ENCODE peak calls at places on chromosomes 4 and X, in four cellular contexts. C is Peyer's patch, I is psoas muscle, S is dorsolateral prefrontal cortex. V is an unnamed sample.

GRCh38 chrX:154308108-154308946 is 12.7 kb downstream of the TKTL1 start:
- DNase-seq in I (peak), S (peak), C (peak), V (no peak)

GRCh38 chr4:10020871-10021676 is at the start of gene SLC2A9:
- DNase-seq in C (peak), I (no peak), S (no peak), V (no peak)

GRCh38 chr4:100098011-100098545 is 92.2 kb downstream of the DDIT4L start:
- DNase-seq in S (no peak), I (no peak), C (no peak), V (no peak)

GRCh38 chr4:48254381-48255072 is 15.1 kb downstream of the TEC start:
- DNase-seq in C (no peak), I (no peak), S (no peak), V (no peak)

GRCh38 chr4:148071009-148071408 is 339.1 kb downstream of the ARHGAP10 start:
- DNase-seq in C (peak), S (no peak), I (no peak), V (no peak)

GRCh38 chr4:59314637-59315036 is 1885.5 kb upstream of the ADGRL3 start:
- DNase-seq in C (no peak), I (no peak), S (no peak), V (no peak)

GRCh38 chrX:136086521-136086920 is 60.8 kb upstream of the FHL1 start:
- DNase-seq in I (no peak), S (no peak), C (no peak), V (no peak)

GRCh38 chr4:8287606-8288280 is 18.2 kb downstream of the HTRA3 start:
- DNase-seq in I (peak), C (no peak), S (no peak), V (no peak)

GRCh38 chr4:24053906-24054305 is 164.1 kb upstream of the PPARGC1A start:
- DNase-seq in I (no peak), C (no peak), S (no peak), V (no peak)

GRCh38 chr4:3851211-3851610 is 85.0 kb downstream of the ADRA2C start:
- DNase-seq in I (no peak), C (no peak), S (no peak), V (no peak)

GRCh38 chr4:22167201-22167600 is 218.6 kb upstream of the KCNIP4 start:
- DNase-seq in C (no peak), I (no peak), S (no peak), V (no peak)

GRCh38 chrX:134676440-134676839 is 18.2 kb upstream of the PLAC1 start:
- DNase-seq in S (no peak), I (no peak), C (no peak), V (no peak)

GRCh38 chrX:2863646-2864045 is 34.9 kb downstream of the GYG2 start:
- DNase-seq in C (no peak), I (no peak), S (no peak), V (no peak)

GRCh38 chr4:5980436-5981155 is 37.6 kb downstream of the C4orf50 start:
- DNase-seq in I (no peak), C (no peak), S (no peak), V (peak)

GRCh38 chrX:15973299-15973698 is 118.7 kb upstream of the AP1S2 start:
- DNase-seq in S (peak), I (no peak), C (no peak), V (no peak)

GRCh38 chr4:7120341-7120740 is 52.5 kb upstream of the GRPEL1 start:
- DNase-seq in I (no peak), S (no peak), C (no peak), V (no peak)

GRCh38 chrX:40550069-40550468 is 30.7 kb upstream of the ATP6AP2 start:
- DNase-seq in S (no peak), C (no peak), I (no peak), V (no peak)

GRCh38 chrX:81174286-81174685 is 27.4 kb downstream of the HMGN5 start:
- DNase-seq in C (no peak), S (no peak), I (no peak), V (no peak)

GRCh38 chrX:25013593-25014365 is 2.0 kb downstream of the ARX start:
- DNase-seq in C (no peak), I (no peak), S (no peak), V (no peak)

GRCh38 chrX:120791013-120791643 is 84.5 kb downstream of the CT47B1 start:
- DNase-seq in S (peak), I (peak), C (peak), V (no peak)

GRCh38 chrX:154819771-154820341 is 14.6 kb upstream of the MPP1 start:
- DNase-seq in S (no peak), C (no peak), I (no peak), V (no peak)

GRCh38 chr4:143307536-143307935 is 29.1 kb upstream of the GAB1 start:
- DNase-seq in I (no peak), S (no peak), C (peak), V (no peak)

GRCh38 chr4:153116101-153116680 is 88.1 kb upstream of the TRIM2 start:
- DNase-seq in I (no peak), S (no peak), C (no peak), V (no peak)

GRCh38 chr4:38462659-38463058 is 201.3 kb upstream of the KLF3 start:
- DNase-seq in I (no peak), S (no peak), C (no peak), V (no peak)

GRCh38 chrX:11655282-11655985 is 10.3 kb downstream of the ARHGAP6 start:
- DNase-seq in S (no peak), I (no peak), C (no peak), V (no peak)

GRCh38 chr4:20624783-20625364 is 75.4 kb upstream of the PACRGL start:
- DNase-seq in S (no peak), C (no peak), I (no peak), V (no peak)

GRCh38 chr4:93414041-93414440 is 414.5 kb upstream of the ATOH1 start:
- DNase-seq in I (no peak), C (no peak), S (no peak), V (no peak)

GRCh38 chr4:25870081-25870480 is 7.3 kb upstream of the SEL1L3 start:
- DNase-seq in S (no peak), C (no peak), I (no peak), V (no peak)

GRCh38 chr4:54065282-54066087 is 1.1 kb upstream of the CHIC2 start:
- DNase-seq in I (no peak), S (no peak), C (no peak), V (no peak)

GRCh38 chr4:177093964-177094363 is 215.7 kb upstream of the NEIL3 start:
- DNase-seq in S (no peak), I (no peak), C (no peak), V (no peak)

GRCh38 chr4:8201341-8201781 is 2.3 kb downstream of the SH3TC1 start:
- DNase-seq in C (peak), I (no peak), S (no peak), V (no peak)

DNA sequence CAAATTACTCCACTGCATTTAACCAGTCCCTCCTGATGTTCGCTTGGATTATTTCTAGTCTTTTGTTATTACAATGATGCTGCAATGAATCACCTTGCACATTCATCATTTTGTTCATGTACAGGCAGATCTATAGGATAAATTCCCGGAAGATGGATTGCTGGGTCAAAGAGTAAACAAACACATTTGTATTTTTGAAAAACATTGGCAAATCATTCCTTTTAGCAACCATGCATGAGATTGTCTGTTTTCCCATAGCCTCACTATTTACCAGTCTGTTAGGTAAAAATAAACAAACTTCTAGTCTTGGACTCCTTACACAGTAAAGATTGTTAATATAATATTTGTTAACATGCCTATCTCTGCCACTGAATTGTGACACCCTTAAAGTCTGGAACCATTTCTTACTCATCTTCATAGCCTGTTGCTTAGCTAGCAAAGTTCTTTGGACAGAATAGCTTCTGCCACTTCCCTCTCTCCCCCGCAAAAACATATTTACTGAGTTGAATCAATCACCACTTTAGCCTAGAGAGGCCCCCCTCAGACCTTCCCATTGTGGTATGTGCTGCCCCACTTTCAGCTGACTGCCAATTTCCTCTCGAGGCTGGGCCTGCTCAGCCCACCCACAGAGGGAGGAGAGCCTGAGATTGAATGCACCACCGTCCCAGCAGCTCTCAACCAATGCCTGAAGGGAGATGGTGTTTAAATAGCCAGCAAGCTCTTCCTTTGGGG is 108.4 kb upstream of the ATXN3L start:
- DNase-seq in I (no peak), S (no peak), C (no peak), V (no peak)
- H3K4me3 ChIP-seq in I (no peak), S (no peak), C (no peak), V (no peak)

GRCh38 chr4:137949746-137950145 is 292.4 kb downstream of the SLC7A11 start:
- DNase-seq in C (no peak), S (no peak), I (no peak), V (no peak)

GRCh38 chr4:137950286-137950685 is 291.9 kb downstream of the SLC7A11 start:
- DNase-seq in C (no peak), I (no peak), S (no peak), V (no peak)

GRCh38 chr4:137952116-137952515 is 290.0 kb downstream of the SLC7A11 start:
- DNase-seq in C (no peak), S (no peak), I (no peak), V (no peak)

DNA sequence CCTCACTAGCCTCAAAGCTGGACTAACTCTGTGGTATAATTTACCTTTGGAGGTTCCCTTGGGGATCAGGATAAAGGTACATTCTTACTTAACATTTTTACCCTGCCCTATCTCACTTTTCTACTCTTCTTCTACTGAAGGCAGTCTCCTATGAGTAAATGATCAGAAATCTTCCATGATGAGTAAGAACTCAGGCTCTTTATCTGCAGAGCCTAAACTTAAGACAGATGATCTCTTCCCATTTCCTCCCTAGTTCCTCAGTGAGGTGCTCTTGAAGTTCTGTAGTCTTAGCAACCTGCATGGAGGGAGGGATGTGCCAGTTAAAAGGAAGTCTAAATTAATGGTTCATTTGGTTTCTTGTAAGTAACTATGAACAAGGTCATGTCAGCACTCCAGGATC is 295.7 kb downstream of the SLC7A11 start:
- DNase-seq in I (no peak), C (no peak), S (no peak), V (no peak)
- H3K27ac ChIP-seq in I (no peak), C (no peak), S (no peak), V (no peak)

DNA sequence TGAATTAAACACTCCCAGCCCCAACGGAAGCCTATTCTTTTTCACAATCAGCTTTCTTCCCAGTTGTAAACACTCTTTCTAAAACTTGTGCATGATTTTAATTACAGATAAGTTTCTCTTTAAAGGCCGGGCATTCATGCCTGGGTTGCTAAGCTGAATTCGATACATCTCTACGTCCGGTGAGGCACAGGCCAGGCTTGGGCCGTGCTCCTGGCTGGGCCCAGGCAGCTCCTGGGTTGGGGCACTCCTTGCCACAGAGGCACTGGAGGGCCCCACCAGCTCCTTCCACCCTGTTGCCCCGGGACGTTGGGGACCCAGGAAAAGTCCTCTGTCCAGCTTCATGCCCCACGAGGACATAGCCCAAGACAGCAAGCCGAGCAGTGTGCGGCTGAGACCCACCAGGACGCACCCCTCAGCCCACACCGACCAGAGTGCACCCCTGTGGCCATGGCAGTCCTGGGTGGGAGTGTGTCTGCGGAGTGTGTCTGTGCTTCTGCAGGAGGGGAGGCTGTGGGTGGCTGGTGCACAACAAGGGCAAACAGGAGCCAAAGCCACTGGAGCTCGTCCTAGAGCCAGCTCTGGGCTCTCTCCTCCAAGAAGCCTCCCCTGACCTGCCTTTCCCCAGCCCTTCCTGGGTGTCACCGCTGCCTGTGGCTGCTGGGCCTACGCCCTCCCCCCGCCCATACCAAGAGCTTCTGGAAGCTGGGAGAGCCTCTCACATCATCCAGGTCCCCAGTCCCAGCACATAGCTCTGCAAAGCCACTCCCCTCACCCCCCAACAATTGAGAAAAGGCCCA is 128.0 kb upstream of the NKX1-1 start:
- DNase-seq in I (peak), C (no peak), S (no peak), V (no peak)
- H3K4me3 ChIP-seq in I (no peak), C (no peak), S (no peak), V (no peak)

DNA sequence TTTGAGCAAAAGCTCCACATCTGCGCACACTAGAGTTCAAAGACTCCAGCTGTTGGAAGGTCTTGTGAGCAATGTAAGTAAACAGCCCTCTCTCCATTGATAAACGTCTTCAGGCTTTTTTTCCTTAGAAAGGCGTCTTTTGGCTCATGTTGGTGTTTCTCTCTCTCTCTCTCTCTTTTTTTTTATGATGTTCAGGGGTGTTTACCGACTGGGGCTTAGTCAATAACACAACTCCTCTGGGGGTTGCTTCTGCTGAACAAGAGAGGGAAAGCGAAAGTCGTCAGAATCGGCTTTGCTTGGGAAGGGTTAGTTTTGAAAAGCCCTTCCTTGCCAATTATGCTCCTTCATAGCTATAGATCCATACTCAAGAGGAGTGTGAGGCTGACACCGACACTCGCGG is 53.1 kb upstream of the C1QTNF7 start:
- DNase-seq in C (no peak), I (no peak), S (no peak), V (no peak)
- H3K27ac ChIP-seq in C (peak), I (peak), S (no peak), V (peak)

GRCh38 chrX:133668225-133668931 is 253.1 kb upstream of the GPC4 start:
- DNase-seq in I (no peak), S (no peak), C (no peak), V (no peak)
- H3K4me3 ChIP-seq in I (no peak), S (no peak), C (no peak), V (no peak)

DNA sequence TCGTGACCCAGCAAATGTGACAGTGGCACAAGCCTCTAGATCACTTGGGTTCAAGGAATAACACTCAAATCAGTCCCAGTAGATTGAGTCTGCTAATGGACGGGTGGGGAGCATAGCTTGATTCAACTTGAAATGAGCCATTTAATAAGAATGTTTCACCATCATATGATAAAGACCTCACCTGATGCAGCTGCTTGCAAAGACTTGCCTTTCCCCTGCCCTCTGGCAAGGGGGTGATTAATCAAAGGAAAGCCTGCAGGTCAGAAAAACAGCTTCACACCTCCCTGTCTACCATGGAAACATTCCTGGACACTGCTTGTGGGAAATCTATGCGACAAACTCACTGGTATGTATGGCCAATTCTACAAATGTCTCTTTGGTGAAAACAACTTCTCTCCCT is 54.5 kb downstream of the CD99L2 start:
- DNase-seq in S (no peak), I (no peak), C (no peak), V (no peak)
- H3K27ac ChIP-seq in S (no peak), I (peak), C (no peak), V (no peak)

DNA sequence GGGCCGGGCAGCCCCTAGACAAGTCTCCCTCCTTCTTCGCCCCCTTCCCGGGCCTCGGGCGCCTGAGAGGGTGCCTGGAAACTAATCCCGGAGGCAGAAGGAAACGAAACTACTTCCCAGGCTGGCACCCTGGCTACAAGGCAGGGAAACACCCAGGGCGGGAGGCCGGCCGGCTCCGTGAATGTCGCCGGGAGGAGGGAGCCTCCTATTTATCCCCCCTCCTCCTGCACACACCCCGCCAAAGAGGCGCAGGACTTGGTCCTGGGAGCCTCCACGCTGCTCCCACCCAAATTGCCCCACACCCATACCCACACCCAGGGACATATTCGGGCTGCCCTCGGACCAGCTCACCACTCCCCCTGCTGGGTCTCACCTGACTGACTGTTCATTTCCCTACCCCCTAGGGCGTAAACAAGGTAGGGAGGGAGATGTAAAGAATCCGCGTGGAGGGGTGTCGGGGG is at the start of gene BTC:
- DNase-seq in I (peak), S (no peak), C (peak), V (peak)
- H3K4me3 ChIP-seq in I (peak), S (peak), C (peak), V (peak)

V was measured in coronary artery.